ENCODE peak calls at places on chromosomes 7 and 10, in nine cellular contexts. One of them, this sample, is unnamed.

GRCh38 chr7:4282434-4283223 is 399.5 kb upstream of the FOXK1 start:
- DNase-seq in adrenal gland: no peak
- DNase-seq in CD8-positive, alpha-beta T cell: no peak
- DNase-seq in nephron progenitor cell: no peak
- DNase-seq in heart left ventricle: no peak
- DNase-seq in esophagus squamous epithelium: no peak
- DNase-seq in neural crest cell: no peak
- DNase-seq in foreskin keratinocyte: peak
- DNase-seq in pancreas: peak
- DNase-seq in this sample: no peak

GRCh38 chr7:17043012-17043877 is 161.5 kb upstream of the AGR3 start:
- DNase-seq in adrenal gland: no peak
- DNase-seq in CD8-positive, alpha-beta T cell: no peak
- DNase-seq in nephron progenitor cell: no peak
- DNase-seq in heart left ventricle: no peak
- DNase-seq in esophagus squamous epithelium: no peak
- DNase-seq in neural crest cell: no peak
- DNase-seq in foreskin keratinocyte: peak
- DNase-seq in pancreas: no peak
- DNase-seq in this sample: no peak

GRCh38 chr10:49080071-49080470 is 35.3 kb downstream of the VSTM4 start:
- DNase-seq in adrenal gland: no peak
- DNase-seq in CD8-positive, alpha-beta T cell: no peak
- DNase-seq in nephron progenitor cell: no peak
- DNase-seq in heart left ventricle: no peak
- DNase-seq in esophagus squamous epithelium: no peak
- DNase-seq in neural crest cell: no peak
- DNase-seq in foreskin keratinocyte: no peak
- DNase-seq in pancreas: no peak
- DNase-seq in this sample: no peak

GRCh38 chr7:138243430-138243829 is 167.2 kb downstream of the AKR1D1 start:
- DNase-seq in adrenal gland: no peak
- DNase-seq in CD8-positive, alpha-beta T cell: no peak
- DNase-seq in nephron progenitor cell: peak
- DNase-seq in heart left ventricle: no peak
- DNase-seq in esophagus squamous epithelium: no peak
- DNase-seq in neural crest cell: peak
- DNase-seq in foreskin keratinocyte: no peak
- DNase-seq in pancreas: peak
- DNase-seq in this sample: no peak

GRCh38 chr10:97736902-97737769 is at the start of gene ZFYVE27:
- DNase-seq in adrenal gland: peak
- DNase-seq in CD8-positive, alpha-beta T cell: peak
- DNase-seq in nephron progenitor cell: peak
- DNase-seq in heart left ventricle: peak
- DNase-seq in esophagus squamous epithelium: peak
- DNase-seq in neural crest cell: peak
- DNase-seq in foreskin keratinocyte: no peak
- DNase-seq in pancreas: peak
- DNase-seq in this sample: peak

GRCh38 chr7:151794508-151795167 is 82.3 kb downstream of the PRKAG2 start:
- DNase-seq in adrenal gland: no peak
- DNase-seq in CD8-positive, alpha-beta T cell: no peak
- DNase-seq in nephron progenitor cell: peak
- DNase-seq in heart left ventricle: peak
- DNase-seq in esophagus squamous epithelium: no peak
- DNase-seq in neural crest cell: no peak
- DNase-seq in foreskin keratinocyte: no peak
- DNase-seq in pancreas: no peak
- DNase-seq in this sample: no peak

GRCh38 chr10:3467052-3467906 is 294.7 kb upstream of the PITRM1 start:
- DNase-seq in adrenal gland: peak
- DNase-seq in CD8-positive, alpha-beta T cell: no peak
- DNase-seq in nephron progenitor cell: no peak
- DNase-seq in heart left ventricle: peak
- DNase-seq in esophagus squamous epithelium: no peak
- DNase-seq in neural crest cell: no peak
- DNase-seq in foreskin keratinocyte: peak
- DNase-seq in pancreas: no peak
- DNase-seq in this sample: no peak

GRCh38 chr10:77247076-77247561 is 390.5 kb downstream of the KCNMA1 start:
- DNase-seq in adrenal gland: peak
- DNase-seq in CD8-positive, alpha-beta T cell: no peak
- DNase-seq in nephron progenitor cell: no peak
- DNase-seq in heart left ventricle: no peak
- DNase-seq in esophagus squamous epithelium: no peak
- DNase-seq in neural crest cell: no peak
- DNase-seq in foreskin keratinocyte: no peak
- DNase-seq in pancreas: peak
- DNase-seq in this sample: no peak

GRCh38 chr7:5212633-5213285 is 22.7 kb downstream of the WIPI2 start:
- DNase-seq in adrenal gland: peak
- DNase-seq in CD8-positive, alpha-beta T cell: no peak
- DNase-seq in nephron progenitor cell: no peak
- DNase-seq in heart left ventricle: no peak
- DNase-seq in esophagus squamous epithelium: no peak
- DNase-seq in neural crest cell: no peak
- DNase-seq in foreskin keratinocyte: no peak
- DNase-seq in pancreas: no peak
- DNase-seq in this sample: no peak

GRCh38 chr7:155884225-155885161 is 72.2 kb upstream of the SHH start:
- DNase-seq in adrenal gland: peak
- DNase-seq in CD8-positive, alpha-beta T cell: no peak
- DNase-seq in nephron progenitor cell: no peak
- DNase-seq in heart left ventricle: no peak
- DNase-seq in esophagus squamous epithelium: no peak
- DNase-seq in neural crest cell: no peak
- DNase-seq in foreskin keratinocyte: no peak
- DNase-seq in pancreas: no peak
- DNase-seq in this sample: no peak

GRCh38 chr10:124157286-124157685 is 63.9 kb upstream of the CHST15 start:
- DNase-seq in adrenal gland: no peak
- DNase-seq in CD8-positive, alpha-beta T cell: no peak
- DNase-seq in nephron progenitor cell: no peak
- DNase-seq in heart left ventricle: no peak
- DNase-seq in esophagus squamous epithelium: no peak
- DNase-seq in neural crest cell: no peak
- DNase-seq in foreskin keratinocyte: no peak
- DNase-seq in pancreas: no peak
- DNase-seq in this sample: no peak

GRCh38 chr10:117716896-117717295 is 174.3 kb downstream of the EMX2 start:
- DNase-seq in adrenal gland: no peak
- DNase-seq in CD8-positive, alpha-beta T cell: no peak
- DNase-seq in nephron progenitor cell: no peak
- DNase-seq in heart left ventricle: no peak
- DNase-seq in esophagus squamous epithelium: no peak
- DNase-seq in neural crest cell: no peak
- DNase-seq in foreskin keratinocyte: no peak
- DNase-seq in pancreas: no peak
- DNase-seq in this sample: no peak

GRCh38 chr7:120856621-120857352 is 1.2 kb downstream of the TSPAN12 start:
- DNase-seq in adrenal gland: peak
- DNase-seq in CD8-positive, alpha-beta T cell: no peak
- DNase-seq in nephron progenitor cell: peak
- DNase-seq in heart left ventricle: peak
- DNase-seq in esophagus squamous epithelium: no peak
- DNase-seq in neural crest cell: peak
- DNase-seq in foreskin keratinocyte: no peak
- DNase-seq in pancreas: peak
- DNase-seq in this sample: peak

GRCh38 chr7:95342029-95342428 is 17.7 kb upstream of the PON1 start:
- DNase-seq in adrenal gland: no peak
- DNase-seq in CD8-positive, alpha-beta T cell: no peak
- DNase-seq in nephron progenitor cell: no peak
- DNase-seq in heart left ventricle: no peak
- DNase-seq in esophagus squamous epithelium: no peak
- DNase-seq in neural crest cell: no peak
- DNase-seq in foreskin keratinocyte: no peak
- DNase-seq in pancreas: no peak
- DNase-seq in this sample: no peak

GRCh38 chr7:143287321-143287934 is 723 bp upstream of the CASP2 start:
- DNase-seq in adrenal gland: no peak
- DNase-seq in CD8-positive, alpha-beta T cell: no peak
- DNase-seq in nephron progenitor cell: no peak
- DNase-seq in heart left ventricle: no peak
- DNase-seq in esophagus squamous epithelium: no peak
- DNase-seq in neural crest cell: no peak
- DNase-seq in foreskin keratinocyte: no peak
- DNase-seq in pancreas: no peak
- DNase-seq in this sample: no peak

GRCh38 chr10:69883256-69883655 is 81.5 kb downstream of the COL13A1 start:
- DNase-seq in adrenal gland: no peak
- DNase-seq in CD8-positive, alpha-beta T cell: no peak
- DNase-seq in nephron progenitor cell: no peak
- DNase-seq in heart left ventricle: peak
- DNase-seq in esophagus squamous epithelium: no peak
- DNase-seq in neural crest cell: no peak
- DNase-seq in foreskin keratinocyte: no peak
- DNase-seq in pancreas: no peak
- DNase-seq in this sample: peak

GRCh38 chr7:149355390-149356048 is 93.5 kb downstream of the ZNF783 start:
- DNase-seq in adrenal gland: no peak
- DNase-seq in CD8-positive, alpha-beta T cell: no peak
- DNase-seq in nephron progenitor cell: no peak
- DNase-seq in heart left ventricle: no peak
- DNase-seq in esophagus squamous epithelium: no peak
- DNase-seq in neural crest cell: no peak
- DNase-seq in foreskin keratinocyte: peak
- DNase-seq in pancreas: no peak
- DNase-seq in this sample: no peak

DNA sequence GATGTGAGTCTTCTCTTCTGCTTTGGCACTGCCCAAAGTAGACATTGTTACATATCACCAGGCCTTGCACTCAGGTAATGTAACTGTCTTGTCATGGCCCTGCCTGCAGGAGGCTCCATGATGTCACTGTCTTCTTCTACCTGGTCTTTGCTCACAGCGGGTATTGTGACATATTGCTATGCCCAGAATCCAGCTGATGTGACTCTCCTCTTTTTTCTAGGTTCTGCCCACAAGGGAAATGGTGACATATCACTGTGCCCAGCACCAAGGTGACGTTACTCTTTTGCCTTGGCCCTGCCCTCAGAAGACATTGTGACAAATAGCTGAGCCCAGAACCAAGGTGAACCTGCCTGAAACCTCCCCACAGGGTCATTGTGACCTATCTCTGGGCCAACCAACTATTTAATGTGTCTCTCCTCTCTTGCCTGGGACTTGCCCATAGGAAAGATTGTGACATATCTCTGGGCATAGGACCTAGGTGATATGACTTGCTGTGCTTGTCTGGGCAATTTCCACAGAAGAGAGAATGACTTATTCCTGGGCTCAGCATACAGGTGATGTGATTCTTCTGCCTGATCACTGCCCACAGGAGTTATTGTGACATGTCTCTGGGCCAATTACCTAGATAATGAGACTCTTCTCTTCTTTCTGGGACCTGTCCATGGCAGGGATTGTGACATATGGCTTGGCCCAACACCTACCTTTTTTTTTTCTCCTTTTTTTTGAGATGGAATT is 26.5 kb upstream of the ZNF107 start:
- DNase-seq in adrenal gland: no peak
- DNase-seq in CD8-positive, alpha-beta T cell: no peak
- DNase-seq in nephron progenitor cell: no peak
- DNase-seq in heart left ventricle: no peak
- DNase-seq in esophagus squamous epithelium: no peak
- DNase-seq in neural crest cell: no peak
- DNase-seq in foreskin keratinocyte: no peak
- DNase-seq in pancreas: no peak
- DNase-seq in this sample: no peak
- TF ChIP-seq CTCF in adrenal gland: no peak
- TF ChIP-seq CTCF in CD8-positive, alpha-beta T cell: no peak
- TF ChIP-seq CTCF in nephron progenitor cell: no peak
- TF ChIP-seq CTCF in heart left ventricle: no peak
- TF ChIP-seq CTCF in esophagus squamous epithelium: no peak
- TF ChIP-seq CTCF in neural crest cell: no peak
- TF ChIP-seq CTCF in foreskin keratinocyte: no peak
- TF ChIP-seq CTCF in pancreas: no peak
- TF ChIP-seq CTCF in this sample: no peak

GRCh38 chr7:18357691-18358090 is 137.9 kb upstream of the HDAC9 start:
- DNase-seq in adrenal gland: no peak
- DNase-seq in CD8-positive, alpha-beta T cell: no peak
- DNase-seq in nephron progenitor cell: no peak
- DNase-seq in heart left ventricle: no peak
- DNase-seq in esophagus squamous epithelium: no peak
- DNase-seq in neural crest cell: no peak
- DNase-seq in foreskin keratinocyte: peak
- DNase-seq in pancreas: no peak
- DNase-seq in this sample: peak
- TF ChIP-seq CTCF in adrenal gland: no peak
- TF ChIP-seq CTCF in CD8-positive, alpha-beta T cell: no peak
- TF ChIP-seq CTCF in nephron progenitor cell: no peak
- TF ChIP-seq CTCF in heart left ventricle: no peak
- TF ChIP-seq CTCF in esophagus squamous epithelium: no peak
- TF ChIP-seq CTCF in neural crest cell: peak
- TF ChIP-seq CTCF in foreskin keratinocyte: peak
- TF ChIP-seq CTCF in pancreas: no peak
- TF ChIP-seq CTCF in this sample: no peak

GRCh38 chr10:26829810-26830515 is 30.8 kb downstream of the ABI1 start:
- DNase-seq in adrenal gland: no peak
- DNase-seq in CD8-positive, alpha-beta T cell: no peak
- DNase-seq in nephron progenitor cell: no peak
- DNase-seq in heart left ventricle: no peak
- DNase-seq in esophagus squamous epithelium: no peak
- DNase-seq in neural crest cell: no peak
- DNase-seq in foreskin keratinocyte: no peak
- DNase-seq in pancreas: no peak
- DNase-seq in this sample: no peak
- TF ChIP-seq CTCF in adrenal gland: no peak
- TF ChIP-seq CTCF in CD8-positive, alpha-beta T cell: no peak
- TF ChIP-seq CTCF in nephron progenitor cell: no peak
- TF ChIP-seq CTCF in heart left ventricle: no peak
- TF ChIP-seq CTCF in esophagus squamous epithelium: no peak
- TF ChIP-seq CTCF in neural crest cell: no peak
- TF ChIP-seq CTCF in foreskin keratinocyte: no peak
- TF ChIP-seq CTCF in pancreas: no peak
- TF ChIP-seq CTCF in this sample: no peak

DNA sequence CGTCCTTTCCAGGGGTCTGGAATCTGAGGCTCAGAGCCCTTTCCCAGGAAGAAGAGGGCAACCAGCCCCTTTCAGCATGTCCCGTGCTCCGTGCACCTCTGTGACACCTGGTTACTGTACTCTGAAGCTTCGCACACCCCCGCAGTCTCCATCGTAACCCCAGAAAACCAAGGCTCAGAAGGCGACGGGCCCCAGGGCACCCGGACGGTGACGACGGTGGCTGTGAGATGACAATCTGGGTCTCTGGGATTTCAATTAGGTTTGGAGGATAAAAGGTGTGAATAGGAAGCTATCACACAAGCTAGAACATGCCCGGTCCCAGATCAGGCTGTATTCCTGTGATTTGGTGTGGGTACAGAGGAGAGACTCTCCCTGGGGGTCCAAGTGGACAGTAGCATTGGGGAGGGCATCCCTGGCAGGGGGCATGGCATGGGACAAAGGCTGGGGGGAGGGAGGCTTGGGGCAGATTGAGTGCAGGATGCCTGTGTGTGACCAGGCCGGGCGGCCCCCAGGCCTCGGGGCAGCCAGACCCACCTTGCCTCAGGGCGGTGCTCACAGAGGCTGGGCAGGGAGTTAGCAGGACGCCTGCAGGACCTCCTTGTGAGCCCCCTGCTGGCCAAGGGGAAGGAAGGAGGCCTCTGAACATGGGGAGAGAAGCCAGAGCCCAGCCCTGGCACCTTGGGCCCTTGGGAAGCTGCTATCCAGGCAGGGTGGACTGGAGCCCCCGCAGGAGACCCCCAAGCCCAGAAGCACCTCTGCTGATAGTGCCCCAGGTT is 23.4 kb upstream of the PSMG3 start:
- DNase-seq in adrenal gland: no peak
- DNase-seq in CD8-positive, alpha-beta T cell: no peak
- DNase-seq in nephron progenitor cell: no peak
- DNase-seq in heart left ventricle: no peak
- DNase-seq in esophagus squamous epithelium: no peak
- DNase-seq in neural crest cell: no peak
- DNase-seq in foreskin keratinocyte: no peak
- DNase-seq in pancreas: no peak
- DNase-seq in this sample: no peak
- TF ChIP-seq CTCF in adrenal gland: no peak
- TF ChIP-seq CTCF in CD8-positive, alpha-beta T cell: no peak
- TF ChIP-seq CTCF in nephron progenitor cell: peak
- TF ChIP-seq CTCF in heart left ventricle: no peak
- TF ChIP-seq CTCF in esophagus squamous epithelium: no peak
- TF ChIP-seq CTCF in neural crest cell: peak
- TF ChIP-seq CTCF in foreskin keratinocyte: peak
- TF ChIP-seq CTCF in pancreas: no peak
- TF ChIP-seq CTCF in this sample: peak